ENCODE peak calls at places on chromosomes 13 and 19, in ten cellular contexts. J, U, X, M, E, Z, D, W, O and R are unnamed samples.

GRCh38 chr19:49921871-49922755 is 6.9 kb upstream of the ATF5 start:
- DNase-seq in J (peak), U (no peak), X (peak), M (no peak), E (no peak), Z (no peak), D (peak), W (no peak), O (no peak), R (peak)

GRCh38 chr13:98393873-98394272 is 183.0 kb downstream of the STK24 start:
- DNase-seq in J (no peak), U (no peak), X (peak), M (no peak), E (no peak), Z (no peak), D (peak), W (no peak), O (no peak), R (no peak)

GRCh38 chr19:40717325-40717879 is 490 bp downstream of the ITPKC start:
- DNase-seq in J (no peak), U (no peak), X (no peak), M (no peak), E (no peak), Z (no peak), D (no peak), W (no peak), O (no peak), R (peak)

GRCh38 chr19:18736415-18737336 is 53.2 kb downstream of the CRTC1 start:
- DNase-seq in J (no peak), U (no peak), X (no peak), M (no peak), E (no peak), Z (no peak), D (peak), W (no peak), O (no peak), R (no peak)

GRCh38 chr13:66926851-66927524 is 303.1 kb downstream of the PCDH9 start:
- DNase-seq in J (no peak), U (no peak), X (no peak), M (no peak), E (no peak), Z (no peak), D (no peak), W (no peak), O (no peak), R (peak)

GRCh38 chr19:33906578-33907335 is 110.1 kb downstream of the KCTD15 start:
- DNase-seq in J (peak), U (no peak), X (no peak), M (no peak), E (no peak), Z (peak), D (no peak), W (no peak), O (no peak), R (peak)

GRCh38 chr19:38729653-38730469 is 14.4 kb downstream of the CAPN12 start:
- DNase-seq in J (no peak), U (no peak), X (peak), M (peak), E (peak), Z (peak), D (peak), W (peak), O (peak), R (peak)

GRCh38 chr13:48126944-48127814 is 32.3 kb upstream of the MED4 start:
- DNase-seq in J (peak), U (no peak), X (peak), M (peak), E (no peak), Z (peak), D (no peak), W (peak), O (no peak), R (peak)

GRCh38 chr13:39952244-39953233 is 297.1 kb downstream of the COG6 start:
- DNase-seq in J (peak), U (no peak), X (no peak), M (no peak), E (no peak), Z (no peak), D (no peak), W (no peak), O (no peak), R (peak)

GRCh38 chr19:10115392-10116084 is 4.0 kb downstream of the P2RY11 start:
- DNase-seq in J (no peak), U (no peak), X (no peak), M (no peak), E (no peak), Z (no peak), D (no peak), W (no peak), O (no peak), R (no peak)

GRCh38 chr19:3966051-3967017 is 4.6 kb downstream of the DAPK3 start:
- DNase-seq in J (no peak), U (no peak), X (no peak), M (no peak), E (no peak), Z (peak), D (no peak), W (no peak), O (no peak), R (no peak)

GRCh38 chr13:113053376-113053775 is 52.2 kb upstream of the F7 start:
- DNase-seq in J (no peak), U (no peak), X (no peak), M (no peak), E (no peak), Z (no peak), D (peak), W (no peak), O (no peak), R (no peak)

GRCh38 chr19:50171752-50172151 is 8.7 kb upstream of the IZUMO2 start:
- DNase-seq in J (no peak), U (no peak), X (no peak), M (no peak), E (no peak), Z (no peak), D (no peak), W (no peak), O (no peak), R (no peak)

GRCh38 chr19:2841858-2842574 is 741 bp downstream of the ZNF555 start:
- DNase-seq in J (no peak), U (no peak), X (no peak), M (no peak), E (no peak), Z (no peak), D (no peak), W (no peak), O (no peak), R (no peak)

GRCh38 chr19:7833225-7834156 is 3.5 kb downstream of the EVI5L start:
- DNase-seq in J (peak), U (no peak), X (peak), M (no peak), E (no peak), Z (peak), D (peak), W (no peak), O (no peak), R (peak)